ENCODE peak calls at places on chromosomes 6 and 20, in six cellular contexts. P is SK-N-SH, T is H1, I is K562, J is GM12878, H is HepG2. E is an unnamed sample.

GRCh38 chr20:24722586-24722985 is 226.5 kb upstream of the CST7 start:
- DNase-seq in H (no peak), P (no peak), I (no peak), J (no peak), T (peak; percentile 30), E (no peak)

GRCh38 chr6:85403331-85404015 is 46.4 kb upstream of the NT5E start:
- DNase-seq in J (no peak), T (no peak), H (no peak), P (no peak), I (no peak), E (no peak)

GRCh38 chr6:67706388-67706787 is 928.7 kb upstream of the ADGRB3 start:
- DNase-seq in H (no peak), I (no peak), T (no peak), P (no peak), J (no peak), E (no peak)

GRCh38 chr6:6865601-6866000 is 242.2 kb upstream of the RREB1 start:
- DNase-seq in P (no peak), J (no peak), H (no peak), I (no peak), T (no peak), E (no peak)

GRCh38 chr20:17878912-17879602 is 89.5 kb downstream of the SNX5 start:
- DNase-seq in J (no peak), P (no peak), T (no peak), I (no peak), H (no peak), E (no peak)

GRCh38 chr6:42453649-42454427 is 2.1 kb upstream of the TRERF1 start:
- DNase-seq in T (peak; percentile 67), I (no peak), J (no peak), P (peak; percentile 43), H (no peak), E (no peak)

GRCh38 chr20:46978871-46979536 is 84.4 kb downstream of the EYA2 start:
- DNase-seq in I (no peak), H (no peak), P (no peak), J (no peak), T (no peak), E (no peak)

GRCh38 chr20:35539756-35540212 is 2.1 kb upstream of the ERGIC3 start:
- DNase-seq in J (peak; percentile 70), P (no peak), T (peak; percentile 72), H (peak; percentile 97), I (peak; percentile 46), E (no peak)

GRCh38 chr6:70028246-70028645 is 161.9 kb downstream of the COL19A1 start:
- DNase-seq in H (no peak), T (no peak), J (no peak), P (no peak), I (no peak), E (no peak)

GRCh38 chr20:23873370-23874015 is 6.1 kb downstream of the CST5 start:
- DNase-seq in P (no peak), H (no peak), T (no peak), I (no peak), J (no peak), E (no peak)

GRCh38 chr6:11366183-11366933 is 133.9 kb upstream of the NEDD9 start:
- DNase-seq in I (no peak), J (peak; percentile 89), T (no peak), P (no peak), H (no peak), E (peak; percentile 42)

GRCh38 chr20:60214901-60215522 is 256.8 kb downstream of the CDH26 start:
- DNase-seq in H (no peak), P (peak; percentile 60), I (no peak), J (no peak), T (no peak), E (no peak)

GRCh38 chr6:111445786-111446395 is 37.1 kb downstream of the REV3L start:
- DNase-seq in J (no peak), H (no peak), T (no peak), P (no peak), I (no peak), E (no peak)

GRCh38 chr6:123940551-123940950 is 136.9 kb downstream of the NKAIN2 start:
- DNase-seq in I (no peak), T (no peak), H (no peak), J (no peak), P (no peak), E (no peak)

GRCh38 chr6:42163941-42164340 is 9.2 kb upstream of the GUCA1A start:
- DNase-seq in J (no peak), I (no peak), T (no peak), P (no peak), H (no peak), E (no peak)

GRCh38 chr20:52340036-52340634 is 148.6 kb upstream of the ZFP64 start:
- DNase-seq in T (no peak), P (no peak), J (no peak), I (peak; percentile 19), H (peak; percentile 54), E (no peak)

GRCh38 chr20:23066772-23067171 is 17.3 kb upstream of the THBD start:
- DNase-seq in J (no peak), P (no peak), I (no peak), H (no peak), T (no peak), E (no peak)

GRCh38 chr6:11043961-11044711 is at the start of gene ELOVL2:
- DNase-seq in P (peak; percentile 95), T (peak; percentile 90), J (no peak), I (peak; percentile 85), H (peak; percentile 59), E (peak; percentile 28)

GRCh38 chr20:31712564-31713311 is 9.9 kb downstream of the BCL2L1 start:
- DNase-seq in P (no peak), I (no peak), T (peak; percentile 55), H (peak; percentile 95), J (no peak), E (no peak)

GRCh38 chr6:152532556-152533422 is 104.4 kb downstream of the SYNE1 start:
- DNase-seq in H (no peak), J (no peak), I (no peak), P (no peak), T (no peak), E (no peak)

GRCh38 chr6:102848796-102849195 is 1455.3 kb downstream of the GRIK2 start:
- DNase-seq in I (no peak), P (no peak), H (no peak), J (no peak), T (no peak), E (no peak)

GRCh38 chr6:36655073-36655847 is 23.3 kb upstream of the CDKN1A start:
- DNase-seq in T (no peak), I (no peak), P (peak; percentile 80), H (no peak), J (no peak), E (no peak)

GRCh38 chr6:118152524-118152923 is 245.5 kb downstream of the SLC35F1 start:
- DNase-seq in J (no peak), T (no peak), I (no peak), H (no peak), P (no peak), E (no peak)

GRCh38 chr20:8589956-8590355 is 457.9 kb downstream of the PLCB1 start:
- DNase-seq in T (no peak), J (no peak), H (no peak), P (no peak), I (no peak), E (no peak)

GRCh38 chr6:35046862-35047261 is 94.3 kb downstream of the TCP11 start:
- DNase-seq in P (no peak), I (no peak), H (no peak), J (no peak), T (no peak), E (no peak)

GRCh38 chr6:82144007-82144851 is 103.3 kb downstream of the IBTK start:
- DNase-seq in P (peak; percentile 66), I (no peak), H (peak; percentile 67), J (peak; percentile 26), T (no peak), E (no peak)

GRCh38 chr6:22099241-22099640 is 197.6 kb downstream of the PRL start:
- DNase-seq in I (no peak), J (no peak), T (no peak), H (no peak), P (no peak), E (no peak)

GRCh38 chr6:116629467-116630063 is 13.3 kb downstream of the RSPH4A start:
- DNase-seq in H (no peak), J (no peak), P (no peak), I (no peak), T (no peak), E (peak; percentile 68)

GRCh38 chr6:41940759-41941279 is 789 bp downstream of the CCND3 start:
- DNase-seq in T (peak; percentile 74), I (no peak), P (peak; percentile 67), J (no peak), H (no peak), E (no peak)

GRCh38 chr6:120198033-120198432 is 848.5 kb upstream of the MAN1A1 start:
- DNase-seq in H (peak; percentile 59), P (peak; percentile 0), J (no peak), T (no peak), I (no peak), E (no peak)

GRCh38 chr6:79084693-79085092 is 6.6 kb upstream of the PHIP start:
- DNase-seq in H (peak; percentile 13), I (no peak), J (no peak), P (no peak), T (no peak), E (no peak)

GRCh38 chr6:156778615-156779205 is 1.5 kb downstream of the ARID1B start:
- DNase-seq in I (peak; percentile 55), P (no peak), J (no peak), H (peak; percentile 34), T (peak; percentile 64), E (no peak)
- TF ChIP-seq GABPA in I (no peak), P (no peak), J (no peak), H (no peak), T (no peak), E (no peak)

GRCh38 chr6:139240161-139241010 is 51.4 kb downstream of the TXLNB start:
- DNase-seq in T (no peak), H (no peak), J (no peak), P (no peak), I (no peak), E (no peak)
- TF ChIP-seq GABPA in T (no peak), H (no peak), J (no peak), P (no peak), I (no peak), E (no peak)

DNA sequence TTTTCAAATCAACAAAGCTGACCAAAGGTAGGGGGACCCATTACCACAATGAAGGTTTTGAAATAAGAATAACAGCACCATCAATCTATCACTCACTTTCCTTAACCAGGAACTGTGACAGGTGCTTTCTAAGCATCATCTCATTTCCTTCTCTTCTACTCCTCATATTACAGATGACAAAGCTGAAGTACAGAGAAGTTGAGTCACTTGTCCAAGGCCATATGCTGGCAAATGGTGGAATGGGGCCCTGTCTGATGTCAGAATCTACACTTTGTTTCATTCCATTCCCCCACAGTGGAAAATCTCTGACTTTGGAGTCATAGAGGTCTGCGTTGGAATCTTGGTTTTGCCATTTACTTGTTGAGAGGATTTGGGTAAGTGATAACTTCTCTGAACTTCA is 222.5 kb upstream of the LRFN2 start:
- DNase-seq in T (no peak), P (no peak), I (no peak), H (no peak), J (no peak), E (no peak)
- TF ChIP-seq GABPA in T (no peak), P (no peak), I (no peak), H (no peak), J (no peak), E (no peak)

DNA sequence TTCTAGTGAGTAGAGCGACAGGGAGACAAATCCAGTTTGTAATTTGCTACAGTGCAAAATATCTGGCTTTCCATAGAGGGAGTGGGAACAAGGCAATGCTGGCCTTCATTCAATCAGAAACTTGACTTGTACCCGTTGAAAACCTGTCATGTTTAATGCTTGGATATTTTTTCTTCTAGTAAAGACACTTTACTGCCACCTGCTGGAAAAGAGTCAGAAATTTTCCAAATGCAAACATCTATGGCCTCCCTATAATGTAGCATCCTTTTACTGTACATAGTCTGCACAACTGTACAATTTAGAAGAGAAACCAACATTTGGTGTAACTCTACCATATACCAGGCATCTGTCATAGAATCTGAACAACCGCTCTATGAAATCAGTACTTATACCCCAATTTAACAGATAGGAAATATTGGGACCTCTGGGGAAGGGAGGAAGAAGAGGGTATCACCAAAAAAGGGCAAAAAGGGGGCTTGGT is 16.7 kb upstream of the TBC1D20 start:
- DNase-seq in H (peak; percentile 84), J (no peak), P (peak; percentile 56), T (no peak), I (peak; percentile 26), E (peak; percentile 51)
- TF ChIP-seq GABPA in H (no peak), J (no peak), P (no peak), T (no peak), I (no peak), E (no peak)